ENCODE peak calls at places on chromosomes 11 and 22, in six cellular contexts. O, I, J, Q, P and V are unnamed samples.

GRCh38 chr22:44221710-44222475 is 41.2 kb downstream of the PARVG start:
- DNase-seq in J (no peak), Q (no peak), I (peak), P (no peak), O (no peak), V (no peak)

GRCh38 chr11:75063732-75064314 is 32.9 kb downstream of the OR2AT4 start:
- DNase-seq in O (no peak), I (no peak), J (no peak), P (no peak), Q (no peak), V (no peak)

GRCh38 chr11:14538271-14538925 is 18.2 kb upstream of the PSMA1 start:
- DNase-seq in Q (no peak), J (peak), O (no peak), P (no peak), I (no peak), V (no peak)

GRCh38 chr11:61626580-61627380 is 45.9 kb upstream of the SYT7 start:
- DNase-seq in Q (peak), I (no peak), J (no peak), O (no peak), P (no peak), V (peak)

GRCh38 chr11:18115360-18116127 is 9.7 kb upstream of the SAAL1 start:
- DNase-seq in P (peak), I (peak), Q (no peak), J (peak), O (peak), V (peak)

GRCh38 chr11:17563248-17563647 is 16.2 kb downstream of the OTOG start:
- DNase-seq in I (no peak), P (no peak), O (no peak), Q (no peak), J (no peak), V (no peak)

GRCh38 chr11:36239636-36240035 is 49.6 kb downstream of the COMMD9 start:
- DNase-seq in O (no peak), J (no peak), I (no peak), P (no peak), Q (no peak), V (no peak)

GRCh38 chr22:42608481-42609361 is 6.0 kb downstream of the POLDIP3 start:
- DNase-seq in P (no peak), J (peak), I (no peak), O (no peak), Q (no peak), V (no peak)

GRCh38 chr22:30265851-30266444 is 703 bp downstream of the OSM start:
- DNase-seq in I (peak), J (no peak), O (peak), Q (no peak), P (peak), V (no peak)

GRCh38 chr11:45305874-45306623 is 19.9 kb upstream of the SYT13 start:
- DNase-seq in P (no peak), O (no peak), Q (no peak), I (no peak), J (no peak), V (no peak)

GRCh38 chr22:29801796-29802195 is 34.6 kb downstream of the UQCR10 start:
- DNase-seq in O (no peak), I (no peak), Q (no peak), J (no peak), P (no peak), V (no peak)

GRCh38 chr11:96143016-96143670 is 199.9 kb downstream of the MAML2 start:
- DNase-seq in O (no peak), J (peak), I (no peak), P (no peak), Q (no peak), V (no peak)

GRCh38 chr11:117814766-117815261 is 9.7 kb downstream of the FXYD2 start:
- DNase-seq in O (peak), P (peak), Q (no peak), J (no peak), I (peak), V (no peak)

GRCh38 chr11:72588656-72589410 is 85.4 kb downstream of the PDE2A start:
- DNase-seq in Q (no peak), I (no peak), O (no peak), P (no peak), J (no peak), V (no peak)

GRCh38 chr22:20312396-20313191 is 7.3 kb downstream of the DGCR6L start:
- DNase-seq in Q (no peak), I (no peak), J (no peak), O (peak), P (no peak), V (no peak)